ENCODE peak calls at places on chromosomes 3 and 15, in five cellular contexts. W is thyroid gland, V is lung, T is left lung, S is suprapubic skin. I is an unnamed sample.

GRCh38 chr3:193347507-193348501 is 30.7 kb downstream of the ATP13A5 start:
- DNase-seq in W (no peak), V (no peak), T (no peak), S (no peak), I (no peak)

GRCh38 chr3:126540342-126540849 is 16.4 kb downstream of the CHST13 start:
- DNase-seq in W (peak; percentile 58), V (peak; percentile 59), T (peak; percentile 65), S (peak; percentile 48), I (no peak)

GRCh38 chr3:32420138-32420981 is 28.7 kb downstream of the CMTM7 start:
- DNase-seq in W (peak; percentile 76), V (no peak), T (no peak), S (no peak), I (peak; percentile 66)

GRCh38 chr3:62110801-62111200 is 262.5 kb downstream of the FEZF2 start:
- DNase-seq in W (no peak), V (no peak), T (no peak), S (no peak), I (no peak)

GRCh38 chr15:98442379-98442833 is 205.9 kb upstream of the IGF1R start:
- DNase-seq in W (peak; percentile 59), V (no peak), T (no peak), S (no peak), I (no peak)

GRCh38 chr3:25235033-25235432 is 193.0 kb upstream of the RARB start:
- DNase-seq in W (no peak), V (no peak), T (no peak), S (no peak), I (no peak)

GRCh38 chr3:46454606-46455005 is 10.1 kb downstream of the LTF start:
- DNase-seq in W (no peak), V (no peak), T (no peak), S (peak; percentile 11), I (no peak)

GRCh38 chr3:10928396-10928960 is 64.1 kb upstream of the SLC6A1 start:
- DNase-seq in W (no peak), V (no peak), T (no peak), S (no peak), I (peak; percentile 33)

GRCh38 chr3:11653298-11654055 is 9.8 kb upstream of the VGLL4 start:
- DNase-seq in W (no peak), V (no peak), T (no peak), S (no peak), I (no peak)

GRCh38 chr3:147921044-147921443 is 511.9 kb downstream of the ZIC1 start:
- DNase-seq in W (no peak), V (no peak), T (no peak), S (no peak), I (no peak)

GRCh38 chr15:80977627-80978036 is 12.0 kb downstream of the MESD start:
- DNase-seq in W (peak; percentile 50), V (peak; percentile 67), T (peak; percentile 47), S (no peak), I (no peak)

GRCh38 chr15:35646790-35647189 is 100.8 kb upstream of the DPH6 start:
- DNase-seq in W (no peak), V (no peak), T (no peak), S (no peak), I (no peak)
- H3K4me1 ChIP-seq in W (no peaks in the 10 kb centered on the region), V (no peaks in the 10 kb centered on the region), T (no peaks in the 10 kb centered on the region), S (no peaks in the 10 kb centered on the region), I (no peaks in the 10 kb centered on the region)

GRCh38 chr3:125172346-125172745 is 40.2 kb downstream of the SLC12A8 start:
- DNase-seq in W (no peak), V (no peak), T (no peak), S (peak; percentile 31), I (no peak)

GRCh38 chr3:125165948-125166553 is 46.5 kb downstream of the SLC12A8 start:
- DNase-seq in W (no peak), V (no peak), T (no peak), S (no peak), I (no peak)

GRCh38 chr3:125165189-125165947 is 47.2 kb downstream of the SLC12A8 start:
- DNase-seq in W (peak; percentile 65), V (no peak), T (peak; percentile 55), S (no peak), I (no peak)

GRCh38 chr3:125166581-125166980 is 46.0 kb downstream of the SLC12A8 start:
- DNase-seq in W (no peak), V (no peak), T (no peak), S (no peak), I (no peak)

GRCh38 chr3:125168711-125169410 is 43.7 kb downstream of the SLC12A8 start:
- DNase-seq in W (peak; percentile 76), V (no peak), T (no peak), S (peak; percentile 50), I (no peak)
- TF ChIP-seq CTCF in W (no peak), V (no peak), T (no peak), S (no peak), I (no peak)

GRCh38 chr3:29593802-29594201 is 312.9 kb downstream of the RBMS3 start:
- DNase-seq in W (no peak), V (no peak), T (no peak), S (no peak), I (no peak)
- H3K36me3 ChIP-seq in W (peaks cover 6% of the 10 kb centered on the region), V (no peaks in the 10 kb centered on the region), T (no peaks in the 10 kb centered on the region), S (no peaks in the 10 kb centered on the region), I (no peaks in the 10 kb centered on the region)

GRCh38 chr3:188435266-188435665 is 281.3 kb downstream of the LPP start:
- DNase-seq in W (no peak), V (no peak), T (no peak), S (no peak), I (no peak)
- H3K4me1 ChIP-seq in W (peaks cover 5% of the 10 kb centered on the region), V (no peaks in the 10 kb centered on the region), T (peaks cover 69% of the 10 kb centered on the region), S (peaks cover 15% of the 10 kb centered on the region), I (no peaks in the 10 kb centered on the region)

GRCh38 chr3:184741798-184742675 is 30.2 kb upstream of the MAGEF1 start:
- DNase-seq in W (no peak), V (no peak), T (peak; percentile 17), S (peak; percentile 40), I (no peak)
- TF ChIP-seq CTCF in W (no peak), V (no peak), T (no peak), S (no peak), I (no peak)

DNA sequence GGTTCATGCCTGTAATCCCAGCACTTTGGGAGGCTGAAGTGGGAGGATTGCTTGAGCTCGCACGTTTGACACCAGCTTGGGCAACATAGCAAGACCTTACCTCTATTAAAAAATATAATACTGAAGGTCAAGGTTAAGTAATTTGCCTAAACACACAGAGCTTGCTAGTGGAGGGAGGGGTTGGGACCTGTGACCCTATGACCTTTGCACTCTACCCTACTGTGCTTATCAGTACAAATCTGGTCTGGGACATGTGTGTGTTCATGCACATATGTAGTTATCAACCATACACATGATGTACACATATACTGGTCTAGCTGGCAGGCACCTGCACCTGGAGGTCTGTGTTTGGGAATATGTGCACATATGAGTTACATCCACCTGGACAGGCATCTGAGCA is 117.9 kb upstream of the HACD2 start:
- DNase-seq in W (no peak), V (no peak), T (no peak), S (no peak), I (no peak)
- H3K36me3 ChIP-seq in W (no peaks in the 10 kb centered on the region), V (no peaks in the 10 kb centered on the region), T (no peaks in the 10 kb centered on the region), S (no peaks in the 10 kb centered on the region), I (no peaks in the 10 kb centered on the region)

GRCh38 chr3:99648091-99648490 is 9.7 kb downstream of the COL8A1 start:
- DNase-seq in W (no peak), V (no peak), T (no peak), S (no peak), I (no peak)

GRCh38 chr3:99646107-99646435 is 7.7 kb downstream of the COL8A1 start:
- DNase-seq in W (no peak), V (no peak), T (no peak), S (no peak), I (no peak)

GRCh38 chr3:99648496-99648895 is 10.1 kb downstream of the COL8A1 start:
- DNase-seq in W (no peak), V (no peak), T (no peak), S (no peak), I (no peak)

GRCh38 chr3:99645277-99646106 is 7.1 kb downstream of the COL8A1 start:
- DNase-seq in W (no peak), V (no peak), T (no peak), S (no peak), I (no peak)

GRCh38 chr3:99647081-99647480 is 8.7 kb downstream of the COL8A1 start:
- DNase-seq in W (no peak), V (no peak), T (no peak), S (no peak), I (no peak)
- H3K4me1 ChIP-seq in W (peaks cover 61% of the 10 kb centered on the region), V (no peaks in the 10 kb centered on the region), T (peaks cover 4% of the 10 kb centered on the region), S (peaks cover 31% of the 10 kb centered on the region), I (no peaks in the 10 kb centered on the region)

I was measured in breast epithelium.